ENCODE peak calls at places on chromosome 5, in ten cellular contexts. X, T, A, R, U, N, J, K, Y and D are unnamed samples.

GRCh38 chr5:54457094-54457531 is 1.6 kb downstream of the HSPB3 start:
- DNase-seq in X (peak), T (peak), A (peak), R (peak), U (no peak), N (peak), J (no peak), K (no peak), Y (no peak), D (peak)

GRCh38 chr5:168172718-168173045 is 118.8 kb upstream of the WWC1 start:
- DNase-seq in X (no peak), T (no peak), A (no peak), R (no peak), U (no peak), N (peak), J (no peak), K (no peak), Y (no peak), D (no peak)

GRCh38 chr5:67879619-67880357 is 335.8 kb upstream of the PIK3R1 start:
- DNase-seq in X (peak), T (no peak), A (no peak), R (peak), U (no peak), N (peak), J (no peak), K (no peak), Y (no peak), D (no peak)

GRCh38 chr5:132475531-132475930 is 15.0 kb downstream of the IRF1 start:
- DNase-seq in X (no peak), T (no peak), A (no peak), R (no peak), U (peak), N (no peak), J (no peak), K (no peak), Y (no peak), D (no peak)

GRCh38 chr5:179163236-179164155 is 103.3 kb downstream of the ZNF354C start:
- DNase-seq in X (no peak), T (no peak), A (no peak), R (no peak), U (peak), N (no peak), J (no peak), K (no peak), Y (no peak), D (no peak)

GRCh38 chr5:98679963-98680362 is 93.5 kb upstream of the RGMB start:
- DNase-seq in X (peak), T (no peak), A (no peak), R (no peak), U (no peak), N (peak), J (no peak), K (no peak), Y (no peak), D (no peak)

GRCh38 chr5:99104538-99105132 is 175.8 kb upstream of the CHD1 start:
- DNase-seq in X (no peak), T (peak), A (peak), R (peak), U (no peak), N (peak), J (no peak), K (no peak), Y (peak), D (peak)

GRCh38 chr5:138339464-138339863 is 1.4 kb downstream of the FAM53C start:
- DNase-seq in X (no peak), T (no peak), A (no peak), R (no peak), U (no peak), N (no peak), J (peak), K (no peak), Y (no peak), D (no peak)

GRCh38 chr5:168714046-168714445 is 134.9 kb upstream of the PANK3 start:
- DNase-seq in X (peak), T (no peak), A (no peak), R (no peak), U (no peak), N (peak), J (no peak), K (no peak), Y (no peak), D (no peak)

GRCh38 chr5:83925952-83926351 is 205.3 kb upstream of the HAPLN1 start:
- DNase-seq in X (no peak), T (no peak), A (no peak), R (no peak), U (no peak), N (peak), J (no peak), K (no peak), Y (no peak), D (no peak)

GRCh38 chr5:89028579-89029272 is 145.7 kb upstream of the MEF2C start:
- DNase-seq in X (no peak), T (peak), A (no peak), R (peak), U (no peak), N (peak), J (no peak), K (no peak), Y (no peak), D (no peak)

GRCh38 chr5:97623441-97623840 is 440.4 kb upstream of the RIOK2 start:
- DNase-seq in X (no peak), T (no peak), A (no peak), R (no peak), U (no peak), N (no peak), J (no peak), K (no peak), Y (no peak), D (no peak)

GRCh38 chr5:73030531-73030930 is 74.7 kb downstream of the FCHO2 start:
- DNase-seq in X (no peak), T (no peak), A (no peak), R (peak), U (no peak), N (no peak), J (no peak), K (no peak), Y (no peak), D (no peak)

GRCh38 chr5:2852446-2852845 is 101.0 kb upstream of the IRX2 start:
- DNase-seq in X (no peak), T (no peak), A (no peak), R (no peak), U (no peak), N (no peak), J (no peak), K (no peak), Y (no peak), D (no peak)

GRCh38 chr5:6780802-6781391 is 67.7 kb downstream of the TENT4A start:
- DNase-seq in X (no peak), T (no peak), A (peak), R (no peak), U (no peak), N (peak), J (peak), K (no peak), Y (no peak), D (no peak)

GRCh38 chr5:68251386-68251785 is 35.8 kb downstream of the PIK3R1 start:
- DNase-seq in X (no peak), T (no peak), A (no peak), R (peak), U (no peak), N (no peak), J (no peak), K (no peak), Y (no peak), D (no peak)

GRCh38 chr5:143315929-143316328 is 87.6 kb downstream of the NR3C1 start:
- DNase-seq in X (no peak), T (no peak), A (no peak), R (no peak), U (no peak), N (no peak), J (no peak), K (no peak), Y (no peak), D (no peak)

GRCh38 chr5:31478901-31479300 is 53.0 kb downstream of the DROSHA start:
- DNase-seq in X (no peak), T (no peak), A (no peak), R (no peak), U (no peak), N (no peak), J (no peak), K (no peak), Y (no peak), D (no peak)

GRCh38 chr5:52811067-52811749 is 23.5 kb downstream of the ITGA1 start:
- DNase-seq in X (peak), T (no peak), A (no peak), R (no peak), U (no peak), N (peak), J (no peak), K (no peak), Y (no peak), D (no peak)

GRCh38 chr5:10563940-10564837 is at the start of gene ANKRD33B:
- DNase-seq in X (peak), T (no peak), A (peak), R (peak), U (peak), N (peak), J (peak), K (peak), Y (no peak), D (no peak)

GRCh38 chr5:141402553-141403328 is at the start of gene PCDHGA9:
- DNase-seq in X (peak), T (no peak), A (no peak), R (peak), U (no peak), N (no peak), J (peak), K (no peak), Y (no peak), D (no peak)

GRCh38 chr5:2610986-2611385 is 140.5 kb downstream of the IRX2 start:
- DNase-seq in X (no peak), T (no peak), A (no peak), R (no peak), U (no peak), N (no peak), J (no peak), K (no peak), Y (no peak), D (no peak)

GRCh38 chr5:145283101-145283500 is 552.0 kb downstream of the PRELID2 start:
- DNase-seq in X (no peak), T (no peak), A (no peak), R (no peak), U (no peak), N (peak), J (no peak), K (no peak), Y (no peak), D (no peak)